ENCODE peak calls at places on chromosomes 7 and 10, in six cellular contexts. F, Q, Z, L, J and N are unnamed samples. For H3K4me1, the result is how much of the 10 kb centered on the place peaks cover.

GRCh38 chr10:131249957-131250347 is 61.6 kb downstream of the TCERG1L start:
- DNase-seq in F (no peak), Q (no peak), Z (no peak), J (no peak), L (no peak), N (no peak)

GRCh38 chr7:32765185-32765584 is 126.4 kb downstream of the KBTBD2 start:
- DNase-seq in J (no peak), Z (no peak), Q (no peak), L (no peak), F (no peak), N (no peak)

GRCh38 chr10:49418053-49418326 is 22.1 kb upstream of the DRGX start:
- DNase-seq in F (no peak), Q (no peak), Z (no peak), J (no peak), L (no peak), N (no peak)

GRCh38 chr7:129169171-129169643 is 19.2 kb upstream of the SMO start:
- DNase-seq in Q (no peak), F (peak), L (no peak), J (no peak), Z (no peak), N (no peak)

GRCh38 chr7:99324966-99325596 is 617 bp upstream of the ARPC1A start:
- DNase-seq in L (no peak), F (no peak), Q (no peak), Z (no peak), J (no peak), N (no peak)

GRCh38 chr10:131532291-131532690 is 220.8 kb upstream of the TCERG1L start:
- DNase-seq in Q (no peak), Z (no peak), L (no peak), J (no peak), F (no peak), N (no peak)

GRCh38 chr7:69654381-69654780 is 56.1 kb downstream of the AUTS2 start:
- DNase-seq in L (no peak), Q (no peak), F (no peak), Z (no peak), J (no peak), N (no peak)

GRCh38 chr7:64628721-64629120 is 37.2 kb upstream of the ZNF107 start:
- DNase-seq in L (no peak), F (no peak), Q (no peak), Z (no peak), J (no peak), N (no peak)

GRCh38 chr10:72426982-72427381 is 72.3 kb upstream of the DNAJB12 start:
- DNase-seq in Z (no peak), F (no peak), Q (no peak), L (no peak), J (no peak), N (peak)

DNA sequence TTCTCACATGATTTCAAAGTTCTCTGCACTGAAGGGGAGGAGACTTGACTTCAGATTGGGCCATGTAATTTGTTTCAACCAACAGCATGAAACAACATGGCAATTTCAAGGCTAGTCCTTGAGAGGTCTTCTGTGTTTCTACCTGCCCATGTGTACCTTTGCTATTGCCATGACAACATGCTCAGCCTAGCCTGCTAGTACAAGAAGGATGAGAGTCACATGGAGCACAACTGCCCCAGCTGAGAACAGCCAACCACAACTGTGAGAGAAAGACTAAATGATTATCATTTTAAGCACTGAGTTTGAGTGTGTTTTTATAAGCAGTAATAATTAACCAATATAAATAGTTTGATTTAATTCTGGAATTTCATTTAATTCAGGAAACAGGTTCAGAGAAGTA is 41.9 kb downstream of the ANKMY2 start:
- DNase-seq in F (no peak), Z (no peak), L (no peak), J (no peak), Q (no peak), N (no peak)
- H3K4me3 ChIP-seq in F (no peak), Z (no peak), L (no peak), J (no peak), Q (no peak), N (no peak)

GRCh38 chr7:148702876-148703670 is 4.4 kb downstream of the CUL1 start:
- DNase-seq in J (no peak), F (no peak), Q (no peak), L (no peak), Z (no peak), N (no peak)

GRCh38 chr7:148704966-148705365 is 6.3 kb downstream of the CUL1 start:
- DNase-seq in Q (no peak), L (no peak), J (no peak), Z (no peak), F (no peak), N (no peak)

GRCh38 chr7:148706368-148706767 is 7.7 kb downstream of the CUL1 start:
- DNase-seq in J (no peak), Q (no peak), Z (no peak), F (no peak), L (no peak), N (no peak)

GRCh38 chr7:148701414-148701813 is 2.7 kb downstream of the CUL1 start:
- DNase-seq in L (no peak), Q (peak), Z (no peak), J (no peak), F (no peak), N (no peak)

GRCh38 chr7:148704189-148704588 is 5.5 kb downstream of the CUL1 start:
- DNase-seq in Z (no peak), J (no peak), L (no peak), Q (no peak), F (no peak), N (no peak)
- H3K4me1 ChIP-seq in Z (half or more), J (under half), L (half or more), Q (under half), F (under half), N (under half)

GRCh38 chr10:113131611-113132330 is 181.7 kb downstream of the TCF7L2 start:
- DNase-seq in F (no peak), L (no peak), Q (peak), J (no peak), Z (no peak), N (no peak)
- H3K4me3 ChIP-seq in F (no peak), L (no peak), Q (no peak), J (peak), Z (no peak), N (no peak)

GRCh38 chr10:26699631-26700030 is 2.1 kb downstream of the PDSS1 start:
- DNase-seq in J (no peak), Z (no peak), L (no peak), Q (no peak), F (no peak), N (no peak)
- H3K4me1 ChIP-seq in J (under half), Z (under half), L (under half), Q (under half), F (under half), N (under half)

GRCh38 chr10:111990734-111991133 is 192.8 kb downstream of the GPAM start:
- DNase-seq in Z (no peak), L (no peak), Q (no peak), J (peak), F (no peak), N (no peak)
- H3K4me3 ChIP-seq in Z (no peak), L (no peak), Q (no peak), J (no peak), F (no peak), N (no peak)